ENCODE peak calls at places on chromosome 22, in five cellular contexts. T is T follicular helper cell, U is pulmonary artery endothelial cell, J is RPMI7951, O is ACHN. V is an unnamed sample.

GRCh38 chr22:33470456-33470855 is 412.3 kb upstream of the SYN3 start:
- DNase-seq in J (no peak), T (no peak), O (no peak), U (no peak), V (no peak)

GRCh38 chr22:35172452-35172851 is 84.8 kb upstream of the HMGXB4 start:
- DNase-seq in O (no peak), J (no peak), U (no peak), T (no peak), V (no peak)

GRCh38 chr22:26484360-26484706 is 656 bp downstream of the SRRD start:
- DNase-seq in J (no peak), O (no peak), T (peak), U (no peak), V (no peak)

GRCh38 chr22:17159504-17159951 is 451 bp upstream of the HDHD5 start:
- DNase-seq in O (peak), U (no peak), J (peak), T (peak), V (peak)

GRCh38 chr22:25564320-25564978 is at the start of gene GRK3:
- DNase-seq in J (peak), U (peak), O (peak), T (peak), V (peak)

GRCh38 chr22:36366291-36366708 is 21.5 kb downstream of the MYH9 start:
- DNase-seq in O (no peak), T (peak), U (no peak), J (no peak), V (peak)

GRCh38 chr22:22195265-22196017 is 49.1 kb upstream of the VPREB1 start:
- DNase-seq in O (peak), J (peak), T (peak), U (peak), V (peak)

GRCh38 chr22:49161002-49161850 is 666.4 kb downstream of the BRD1 start:
- DNase-seq in J (no peak), U (no peak), T (no peak), O (no peak), V (no peak)

GRCh38 chr22:35509960-35510359 is 30.7 kb upstream of the RASD2 start:
- DNase-seq in T (no peak), U (no peak), J (no peak), O (no peak), V (no peak)

GRCh38 chr22:44098966-44099530 is 74.9 kb downstream of the PARVB start:
- DNase-seq in J (no peak), O (no peak), T (no peak), U (no peak), V (no peak)

GRCh38 chr22:49281467-49282340 is 546.0 kb downstream of the BRD1 start:
- DNase-seq in U (no peak), T (no peak), J (no peak), O (peak), V (no peak)

GRCh38 chr22:22001664-22002525 is 19.3 kb upstream of the TOP3B start:
- DNase-seq in J (no peak), T (no peak), U (no peak), O (no peak), V (no peak)

GRCh38 chr22:20602589-20603164 is 95.3 kb downstream of the MED15 start:
- DNase-seq in U (no peak), J (no peak), T (no peak), O (no peak), V (no peak)

GRCh38 chr22:23278883-23279675 is 98.8 kb downstream of the BCR start:
- DNase-seq in O (no peak), T (no peak), U (no peak), J (no peak), V (peak)

GRCh38 chr22:37533995-37534394 is 14.8 kb upstream of the CARD10 start:
- DNase-seq in T (no peak), O (peak), U (no peak), J (peak), V (peak)

GRCh38 chr22:35972559-35972958 is 56.1 kb downstream of the RBFOX2 start:
- DNase-seq in U (no peak), O (no peak), T (no peak), J (no peak), V (no peak)

GRCh38 chr22:26743149-26743548 is 85.8 kb downstream of the MIAT start:
- DNase-seq in O (no peak), U (no peak), T (no peak), J (no peak), V (no peak)

GRCh38 chr22:19876941-19877625 is 22.4 kb upstream of the GNB1L start:
- DNase-seq in O (no peak), J (no peak), T (no peak), U (no peak), V (peak)

GRCh38 chr22:42345458-42345857 is 75.0 kb upstream of the TCF20 start:
- DNase-seq in O (no peak), T (no peak), J (no peak), U (no peak), V (no peak)

GRCh38 chr22:27734066-27734465 is 67.5 kb downstream of the MN1 start:
- DNase-seq in J (no peak), O (no peak), U (no peak), T (no peak), V (no peak)

GRCh38 chr22:49650336-49651241 is 177.1 kb downstream of the BRD1 start:
- DNase-seq in O (peak), U (no peak), J (no peak), T (no peak), V (no peak)

GRCh38 chr22:27445876-27446275 is 355.7 kb downstream of the MN1 start:
- DNase-seq in U (no peak), J (no peak), T (no peak), O (no peak), V (no peak)

GRCh38 chr22:26763633-26764295 is 106.4 kb downstream of the MIAT start:
- DNase-seq in O (peak), J (peak), U (no peak), T (no peak), V (no peak)

GRCh38 chr22:46348099-46348695 is 12.7 kb downstream of the TRMU start:
- DNase-seq in O (no peak), J (no peak), T (no peak), U (no peak), V (no peak)

GRCh38 chr22:35329114-35329847 is 29.6 kb downstream of the TOM1 start:
- DNase-seq in U (no peak), O (no peak), T (no peak), J (no peak), V (no peak)

GRCh38 chr22:44497904-44498242 is at the start of gene RTL6:
- DNase-seq in U (no peak), T (no peak), O (no peak), J (no peak), V (no peak)

GRCh38 chr22:28956506-28956905 is 73.1 kb downstream of the ZNRF3 start:
- DNase-seq in U (no peak), T (no peak), O (no peak), J (no peak), V (no peak)

GRCh38 chr22:27283714-27284113 is 517.8 kb downstream of the MN1 start:
- DNase-seq in O (no peak), U (no peak), J (peak), T (no peak), V (no peak)

GRCh38 chr22:17332109-17332508 is 37.2 kb upstream of the CECR2 start:
- DNase-seq in O (no peak), J (no peak), U (no peak), T (no peak), V (no peak)

GRCh38 chr22:31233001-31233400 is 20.9 kb downstream of the LIMK2 start:
- DNase-seq in J (peak), T (no peak), U (no peak), O (peak), V (no peak)

GRCh38 chr22:48976556-48977535 is 850.8 kb downstream of the BRD1 start:
- DNase-seq in U (no peak), T (no peak), J (no peak), O (no peak), V (no peak)

GRCh38 chr22:43666511-43666910 is 145.6 kb downstream of the EFCAB6 start:
- DNase-seq in T (no peak), J (no peak), O (no peak), U (no peak), V (no peak)

GRCh38 chr22:22710719-22711531 is 66.5 kb downstream of the GGTLC2 start:
- DNase-seq in O (peak), U (no peak), J (no peak), T (peak), V (peak)

GRCh38 chr22:30829901-30830550 is 135.4 kb downstream of the OSBP2 start:
- DNase-seq in J (peak), O (peak), T (no peak), U (peak), V (no peak)

GRCh38 chr22:27687984-27688545 is 113.5 kb downstream of the MN1 start:
- DNase-seq in T (no peak), U (no peak), O (peak), J (no peak), V (no peak)

GRCh38 chr22:49608228-49608627 is 219.4 kb downstream of the BRD1 start:
- DNase-seq in T (no peak), O (no peak), U (no peak), J (no peak), V (no peak)

GRCh38 chr22:22752556-22753477 is 108.4 kb downstream of the GGTLC2 start:
- DNase-seq in T (peak), O (no peak), J (peak), U (no peak), V (no peak)

GRCh38 chr22:38139901-38140300 is 29.4 kb upstream of the BAIAP2L2 start:
- DNase-seq in O (no peak), U (no peak), J (no peak), T (no peak), V (no peak)

GRCh38 chr22:25437414-25438160 is 126.9 kb upstream of the GRK3 start:
- DNase-seq in J (no peak), U (no peak), T (no peak), O (no peak), V (no peak)